ENCODE peak calls at places on chromosome 21, in seven cellular contexts. One of them, this sample, is unnamed.

GRCh38 chr21:33039542-33039941 is 13.8 kb downstream of the OLIG2 start:
- DNase-seq in transverse colon: no peak
- DNase-seq in Caco-2: no peak
- DNase-seq in psoas muscle: no peak
- DNase-seq in cardiac fibroblast: no peak
- DNase-seq in B cell: no peak
- DNase-seq in thyroid gland: no peak
- DNase-seq in this sample: no peak

GRCh38 chr21:29318354-29318753 is 19.6 kb downstream of the BACH1 start:
- DNase-seq in transverse colon: no peak
- DNase-seq in Caco-2: no peak
- DNase-seq in psoas muscle: no peak
- DNase-seq in cardiac fibroblast: peak
- DNase-seq in B cell: no peak
- DNase-seq in thyroid gland: peak
- DNase-seq in this sample: no peak

GRCh38 chr21:14977814-14978213 is 87.0 kb downstream of the NRIP1 start:
- DNase-seq in transverse colon: no peak
- DNase-seq in Caco-2: no peak
- DNase-seq in psoas muscle: no peak
- DNase-seq in cardiac fibroblast: no peak
- DNase-seq in B cell: no peak
- DNase-seq in thyroid gland: peak
- DNase-seq in this sample: no peak

GRCh38 chr21:44064852-44065403 is 42.3 kb upstream of the PWP2 start:
- DNase-seq in transverse colon: no peak
- DNase-seq in Caco-2: no peak
- DNase-seq in psoas muscle: no peak
- DNase-seq in cardiac fibroblast: no peak
- DNase-seq in B cell: no peak
- DNase-seq in thyroid gland: no peak
- DNase-seq in this sample: no peak

GRCh38 chr21:16752109-16752508 is 760.7 kb upstream of the CXADR start:
- DNase-seq in transverse colon: no peak
- DNase-seq in Caco-2: no peak
- DNase-seq in psoas muscle: no peak
- DNase-seq in cardiac fibroblast: no peak
- DNase-seq in B cell: no peak
- DNase-seq in thyroid gland: no peak
- DNase-seq in this sample: no peak

GRCh38 chr21:22552390-22552789 is 1554.2 kb downstream of the NCAM2 start:
- DNase-seq in transverse colon: no peak
- DNase-seq in Caco-2: no peak
- DNase-seq in psoas muscle: no peak
- DNase-seq in cardiac fibroblast: no peak
- DNase-seq in B cell: no peak
- DNase-seq in thyroid gland: no peak
- DNase-seq in this sample: no peak

GRCh38 chr21:42760977-42761751 is 107.7 kb downstream of the PDE9A start:
- DNase-seq in transverse colon: no peak
- DNase-seq in Caco-2: no peak
- DNase-seq in psoas muscle: no peak
- DNase-seq in cardiac fibroblast: no peak
- DNase-seq in B cell: no peak
- DNase-seq in thyroid gland: no peak
- DNase-seq in this sample: peak

GRCh38 chr21:32484706-32485380 is 72.3 kb downstream of the EVA1C start:
- DNase-seq in transverse colon: peak
- DNase-seq in Caco-2: no peak
- DNase-seq in psoas muscle: peak
- DNase-seq in cardiac fibroblast: no peak
- DNase-seq in B cell: no peak
- DNase-seq in thyroid gland: no peak
- DNase-seq in this sample: no peak

GRCh38 chr21:36163780-36164426 is 7.3 kb downstream of the DOP1B start:
- DNase-seq in transverse colon: no peak
- DNase-seq in Caco-2: no peak
- DNase-seq in psoas muscle: no peak
- DNase-seq in cardiac fibroblast: no peak
- DNase-seq in B cell: no peak
- DNase-seq in thyroid gland: no peak
- DNase-seq in this sample: no peak

GRCh38 chr21:43322805-43323204 is 104.1 kb downstream of the SIK1 start:
- DNase-seq in transverse colon: no peak
- DNase-seq in Caco-2: no peak
- DNase-seq in psoas muscle: no peak
- DNase-seq in cardiac fibroblast: peak
- DNase-seq in B cell: no peak
- DNase-seq in thyroid gland: no peak
- DNase-seq in this sample: no peak

GRCh38 chr21:15638856-15639549 is 90.8 kb upstream of the USP25 start:
- DNase-seq in transverse colon: no peak
- DNase-seq in Caco-2: peak
- DNase-seq in psoas muscle: no peak
- DNase-seq in cardiac fibroblast: peak
- DNase-seq in B cell: no peak
- DNase-seq in thyroid gland: peak
- DNase-seq in this sample: peak

GRCh38 chr21:36169465-36170128 is 13.0 kb downstream of the DOP1B start:
- DNase-seq in transverse colon: no peak
- DNase-seq in Caco-2: no peak
- DNase-seq in psoas muscle: no peak
- DNase-seq in cardiac fibroblast: no peak
- DNase-seq in B cell: no peak
- DNase-seq in thyroid gland: no peak
- DNase-seq in this sample: no peak

GRCh38 chr21:29424728-29425127 is 126.0 kb downstream of the BACH1 start:
- DNase-seq in transverse colon: no peak
- DNase-seq in Caco-2: no peak
- DNase-seq in psoas muscle: no peak
- DNase-seq in cardiac fibroblast: no peak
- DNase-seq in B cell: no peak
- DNase-seq in thyroid gland: no peak
- DNase-seq in this sample: no peak

GRCh38 chr21:44713130-44713529 is 1.8 kb upstream of the TSPEAR start:
- DNase-seq in transverse colon: no peak
- DNase-seq in Caco-2: no peak
- DNase-seq in psoas muscle: peak
- DNase-seq in cardiac fibroblast: no peak
- DNase-seq in B cell: no peak
- DNase-seq in thyroid gland: no peak
- DNase-seq in this sample: no peak

GRCh38 chr21:43611598-43612369 is 47.5 kb downstream of the HSF2BP start:
- DNase-seq in transverse colon: peak
- DNase-seq in Caco-2: peak
- DNase-seq in psoas muscle: peak
- DNase-seq in cardiac fibroblast: peak
- DNase-seq in B cell: peak
- DNase-seq in thyroid gland: peak
- DNase-seq in this sample: peak

GRCh38 chr21:31151156-31151555 is 112.9 kb upstream of the KRTAP19-8 start:
- DNase-seq in transverse colon: no peak
- DNase-seq in Caco-2: no peak
- DNase-seq in psoas muscle: no peak
- DNase-seq in cardiac fibroblast: no peak
- DNase-seq in B cell: no peak
- DNase-seq in thyroid gland: no peak
- DNase-seq in this sample: no peak

GRCh38 chr21:41678944-41679343 is 87.9 kb downstream of the RIPK4 start:
- DNase-seq in transverse colon: peak
- DNase-seq in Caco-2: peak
- DNase-seq in psoas muscle: peak
- DNase-seq in cardiac fibroblast: peak
- DNase-seq in B cell: no peak
- DNase-seq in thyroid gland: peak
- DNase-seq in this sample: peak

GRCh38 chr21:31558839-31559367 is 100.6 kb upstream of the SOD1 start:
- DNase-seq in transverse colon: peak
- DNase-seq in Caco-2: peak
- DNase-seq in psoas muscle: peak
- DNase-seq in cardiac fibroblast: peak
- DNase-seq in B cell: peak
- DNase-seq in thyroid gland: peak
- DNase-seq in this sample: peak

GRCh38 chr21:36762636-36763035 is 63.7 kb downstream of the SIM2 start:
- DNase-seq in transverse colon: no peak
- DNase-seq in Caco-2: no peak
- DNase-seq in psoas muscle: no peak
- DNase-seq in cardiac fibroblast: no peak
- DNase-seq in B cell: no peak
- DNase-seq in thyroid gland: no peak
- DNase-seq in this sample: no peak

GRCh38 chr21:41621523-41621922 is 113.6 kb upstream of the TMPRSS2 start:
- DNase-seq in transverse colon: no peak
- DNase-seq in Caco-2: no peak
- DNase-seq in psoas muscle: no peak
- DNase-seq in cardiac fibroblast: no peak
- DNase-seq in B cell: no peak
- DNase-seq in thyroid gland: no peak
- DNase-seq in this sample: no peak

GRCh38 chr21:28938726-28939125 is 54.0 kb downstream of the LTN1 start:
- DNase-seq in transverse colon: no peak
- DNase-seq in Caco-2: no peak
- DNase-seq in psoas muscle: no peak
- DNase-seq in cardiac fibroblast: no peak
- DNase-seq in B cell: no peak
- DNase-seq in thyroid gland: no peak
- DNase-seq in this sample: no peak

GRCh38 chr21:40829308-40829707 is 17.6 kb downstream of the DSCAM start:
- DNase-seq in transverse colon: no peak
- DNase-seq in Caco-2: no peak
- DNase-seq in psoas muscle: no peak
- DNase-seq in cardiac fibroblast: no peak
- DNase-seq in B cell: no peak
- DNase-seq in thyroid gland: no peak
- DNase-seq in this sample: no peak

GRCh38 chr21:36141513-36141925 is 6.6 kb downstream of the CBR3 start:
- DNase-seq in transverse colon: peak
- DNase-seq in Caco-2: peak
- DNase-seq in psoas muscle: peak
- DNase-seq in cardiac fibroblast: peak
- DNase-seq in B cell: peak
- DNase-seq in thyroid gland: peak
- DNase-seq in this sample: peak

GRCh38 chr21:27498025-27498424 is 531.1 kb upstream of the ADAMTS5 start:
- DNase-seq in transverse colon: no peak
- DNase-seq in Caco-2: no peak
- DNase-seq in psoas muscle: no peak
- DNase-seq in cardiac fibroblast: no peak
- DNase-seq in B cell: no peak
- DNase-seq in thyroid gland: no peak
- DNase-seq in this sample: no peak
- TF ChIP-seq CTCF in transverse colon: no peak
- TF ChIP-seq CTCF in Caco-2: no peak
- TF ChIP-seq CTCF in psoas muscle: no peak
- TF ChIP-seq CTCF in cardiac fibroblast: no peak
- TF ChIP-seq CTCF in B cell: no peak
- TF ChIP-seq CTCF in thyroid gland: no peak
- TF ChIP-seq CTCF in this sample: no peak

GRCh38 chr21:25313891-25314646 is 293.2 kb downstream of the MRPL39 start:
- DNase-seq in transverse colon: no peak
- DNase-seq in Caco-2: no peak
- DNase-seq in psoas muscle: no peak
- DNase-seq in cardiac fibroblast: peak
- DNase-seq in B cell: peak
- DNase-seq in thyroid gland: no peak
- DNase-seq in this sample: peak
- TF ChIP-seq CTCF in transverse colon: no peak
- TF ChIP-seq CTCF in Caco-2: no peak
- TF ChIP-seq CTCF in psoas muscle: no peak
- TF ChIP-seq CTCF in cardiac fibroblast: peak
- TF ChIP-seq CTCF in B cell: peak
- TF ChIP-seq CTCF in thyroid gland: peak
- TF ChIP-seq CTCF in this sample: peak

DNA sequence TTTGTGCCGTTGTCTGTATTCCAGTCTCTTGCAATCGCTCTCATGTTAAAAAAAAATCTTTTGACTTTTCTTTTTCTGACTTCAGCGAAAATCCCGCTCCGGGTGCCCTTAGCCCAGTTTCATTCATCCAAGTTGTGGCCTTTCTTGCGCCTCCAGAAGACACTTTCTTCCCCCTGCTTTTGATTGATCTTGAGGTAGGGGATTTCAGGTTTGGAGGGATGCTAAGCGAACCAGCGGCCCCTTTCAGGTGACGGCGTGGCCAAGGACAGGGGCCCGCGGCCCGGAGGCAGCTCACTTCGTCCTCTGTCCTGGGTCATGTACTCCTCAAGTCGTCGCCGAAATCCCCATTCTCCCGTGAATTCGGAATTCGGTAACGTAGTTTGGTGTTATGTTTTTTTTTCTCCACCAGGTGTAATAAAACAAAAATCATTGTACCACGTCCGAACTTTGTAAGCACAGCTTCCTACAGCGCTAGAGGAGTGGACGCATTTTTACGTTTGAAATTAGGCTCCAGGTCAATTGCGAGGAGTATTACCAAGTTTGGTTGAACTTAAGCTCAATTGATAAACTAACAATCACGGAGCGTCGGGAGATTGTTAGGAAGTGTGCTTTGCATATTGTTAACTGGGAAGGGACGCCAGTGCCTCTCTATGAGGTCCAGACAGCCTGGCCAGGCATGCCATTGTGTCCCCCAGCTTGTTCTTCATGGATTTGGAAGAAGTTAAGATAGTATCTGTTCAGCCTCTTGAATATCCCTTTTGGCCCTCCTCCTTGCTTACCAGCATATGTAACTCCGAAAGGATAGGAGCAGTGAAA is 1.1 kb downstream of the MRPS6 start:
- DNase-seq in transverse colon: no peak
- DNase-seq in Caco-2: no peak
- DNase-seq in psoas muscle: no peak
- DNase-seq in cardiac fibroblast: peak
- DNase-seq in B cell: no peak
- DNase-seq in thyroid gland: peak
- DNase-seq in this sample: peak
- TF ChIP-seq CTCF in transverse colon: peak
- TF ChIP-seq CTCF in Caco-2: peak
- TF ChIP-seq CTCF in psoas muscle: no peak
- TF ChIP-seq CTCF in cardiac fibroblast: no peak
- TF ChIP-seq CTCF in B cell: no peak
- TF ChIP-seq CTCF in thyroid gland: peak
- TF ChIP-seq CTCF in this sample: no peak

GRCh38 chr21:39033878-39034589 is 149.2 kb downstream of the PSMG1 start:
- DNase-seq in transverse colon: peak
- DNase-seq in Caco-2: peak
- DNase-seq in psoas muscle: no peak
- DNase-seq in cardiac fibroblast: peak
- DNase-seq in B cell: no peak
- DNase-seq in thyroid gland: peak
- DNase-seq in this sample: no peak

GRCh38 chr21:39034590-39035536 is 148.4 kb downstream of the PSMG1 start:
- DNase-seq in transverse colon: no peak
- DNase-seq in Caco-2: no peak
- DNase-seq in psoas muscle: no peak
- DNase-seq in cardiac fibroblast: no peak
- DNase-seq in B cell: no peak
- DNase-seq in thyroid gland: no peak
- DNase-seq in this sample: no peak

GRCh38 chr21:39025198-39025597 is 158.1 kb downstream of the PSMG1 start:
- DNase-seq in transverse colon: no peak
- DNase-seq in Caco-2: no peak
- DNase-seq in psoas muscle: no peak
- DNase-seq in cardiac fibroblast: no peak
- DNase-seq in B cell: no peak
- DNase-seq in thyroid gland: no peak
- DNase-seq in this sample: no peak

GRCh38 chr21:39029086-39029772 is 154.0 kb downstream of the PSMG1 start:
- DNase-seq in transverse colon: no peak
- DNase-seq in Caco-2: no peak
- DNase-seq in psoas muscle: no peak
- DNase-seq in cardiac fibroblast: peak
- DNase-seq in B cell: no peak
- DNase-seq in thyroid gland: no peak
- DNase-seq in this sample: no peak

GRCh38 chr21:39030127-39030884 is 152.9 kb downstream of the PSMG1 start:
- DNase-seq in transverse colon: no peak
- DNase-seq in Caco-2: peak
- DNase-seq in psoas muscle: no peak
- DNase-seq in cardiac fibroblast: no peak
- DNase-seq in B cell: no peak
- DNase-seq in thyroid gland: no peak
- DNase-seq in this sample: no peak
- TF ChIP-seq CTCF in transverse colon: no peak
- TF ChIP-seq CTCF in Caco-2: peak
- TF ChIP-seq CTCF in psoas muscle: no peak
- TF ChIP-seq CTCF in cardiac fibroblast: no peak
- TF ChIP-seq CTCF in B cell: no peak
- TF ChIP-seq CTCF in thyroid gland: no peak
- TF ChIP-seq CTCF in this sample: no peak